ENCODE peak calls at places on chromosomes 12 and 14, in four cellular contexts. One of them, this sample, is unnamed.

GRCh38 chr14:50763386-50764007 is 67.5 kb downstream of the NIN start:
- ATAC-seq in activated naive CD8-positive, alpha-beta T cell treated with anti-CD3 and anti-CD28 coated beads, Interleukin-2, amount 10 ng/mL, durations not matched to agents 7 days and 5 days: no peak
- ATAC-seq in left cardiac atrium: no peak
- ATAC-seq in CD8-positive, alpha-beta T cell: no peak
- ATAC-seq in this sample: no peak

GRCh38 chr14:20956376-20956976 is 1.2 kb downstream of the RNASE2 start:
- ATAC-seq in CD8-positive, alpha-beta T cell: no peak
- ATAC-seq in left cardiac atrium: no peak
- ATAC-seq in activated naive CD8-positive, alpha-beta T cell treated with anti-CD3 and anti-CD28 coated beads, Interleukin-2, amount 10 ng/mL, durations not matched to agents 7 days and 5 days: no peak
- ATAC-seq in this sample: no peak

GRCh38 chr12:10716704-10717315 is 6.3 kb downstream of the YBX3 start:
- ATAC-seq in activated naive CD8-positive, alpha-beta T cell treated with anti-CD3 and anti-CD28 coated beads, Interleukin-2, amount 10 ng/mL, durations not matched to agents 7 days and 5 days: no peak
- ATAC-seq in left cardiac atrium: peak
- ATAC-seq in CD8-positive, alpha-beta T cell: no peak
- ATAC-seq in this sample: peak

GRCh38 chr14:99587463-99588278 is 16.3 kb downstream of the CCDC85C start:
- ATAC-seq in left cardiac atrium: no peak
- ATAC-seq in activated naive CD8-positive, alpha-beta T cell treated with anti-CD3 and anti-CD28 coated beads, Interleukin-2, amount 10 ng/mL, durations not matched to agents 7 days and 5 days: no peak
- ATAC-seq in CD8-positive, alpha-beta T cell: no peak
- ATAC-seq in this sample: no peak

GRCh38 chr12:78321696-78322095 is 491.0 kb downstream of the NAV3 start:
- ATAC-seq in activated naive CD8-positive, alpha-beta T cell treated with anti-CD3 and anti-CD28 coated beads, Interleukin-2, amount 10 ng/mL, durations not matched to agents 7 days and 5 days: no peak
- ATAC-seq in left cardiac atrium: no peak
- ATAC-seq in CD8-positive, alpha-beta T cell: no peak
- ATAC-seq in this sample: no peak

GRCh38 chr12:84858796-84859195 is 53.8 kb downstream of the SLC6A15 start:
- ATAC-seq in activated naive CD8-positive, alpha-beta T cell treated with anti-CD3 and anti-CD28 coated beads, Interleukin-2, amount 10 ng/mL, durations not matched to agents 7 days and 5 days: no peak
- ATAC-seq in left cardiac atrium: no peak
- ATAC-seq in CD8-positive, alpha-beta T cell: no peak
- ATAC-seq in this sample: no peak

GRCh38 chr12:117514016-117514415 is 152.6 kb upstream of the NOS1 start:
- ATAC-seq in activated naive CD8-positive, alpha-beta T cell treated with anti-CD3 and anti-CD28 coated beads, Interleukin-2, amount 10 ng/mL, durations not matched to agents 7 days and 5 days: no peak
- ATAC-seq in CD8-positive, alpha-beta T cell: no peak
- ATAC-seq in left cardiac atrium: peak
- ATAC-seq in this sample: no peak

GRCh38 chr12:111256629-111257434 is 112.1 kb downstream of the PHETA1 start:
- ATAC-seq in CD8-positive, alpha-beta T cell: no peak
- ATAC-seq in activated naive CD8-positive, alpha-beta T cell treated with anti-CD3 and anti-CD28 coated beads, Interleukin-2, amount 10 ng/mL, durations not matched to agents 7 days and 5 days: no peak
- ATAC-seq in left cardiac atrium: no peak
- ATAC-seq in this sample: no peak

GRCh38 chr12:120259418-120260202 is 5.9 kb downstream of the PXN start:
- ATAC-seq in left cardiac atrium: no peak
- ATAC-seq in activated naive CD8-positive, alpha-beta T cell treated with anti-CD3 and anti-CD28 coated beads, Interleukin-2, amount 10 ng/mL, durations not matched to agents 7 days and 5 days: no peak
- ATAC-seq in CD8-positive, alpha-beta T cell: no peak
- ATAC-seq in this sample: peak

GRCh38 chr12:109670647-109671046 is 43.0 kb upstream of the FAM222A start:
- ATAC-seq in activated naive CD8-positive, alpha-beta T cell treated with anti-CD3 and anti-CD28 coated beads, Interleukin-2, amount 10 ng/mL, durations not matched to agents 7 days and 5 days: no peak
- ATAC-seq in CD8-positive, alpha-beta T cell: no peak
- ATAC-seq in left cardiac atrium: no peak
- ATAC-seq in this sample: no peak

GRCh38 chr14:63438065-63438757 is 105.0 kb downstream of the PPP2R5E start:
- ATAC-seq in CD8-positive, alpha-beta T cell: peak
- ATAC-seq in left cardiac atrium: peak
- ATAC-seq in activated naive CD8-positive, alpha-beta T cell treated with anti-CD3 and anti-CD28 coated beads, Interleukin-2, amount 10 ng/mL, durations not matched to agents 7 days and 5 days: peak
- ATAC-seq in this sample: peak

GRCh38 chr12:124098101-124098757 is 125.2 kb downstream of the ZNF664 start:
- ATAC-seq in CD8-positive, alpha-beta T cell: no peak
- ATAC-seq in activated naive CD8-positive, alpha-beta T cell treated with anti-CD3 and anti-CD28 coated beads, Interleukin-2, amount 10 ng/mL, durations not matched to agents 7 days and 5 days: no peak
- ATAC-seq in left cardiac atrium: no peak
- ATAC-seq in this sample: no peak

GRCh38 chr12:101707131-101707782 is 9.8 kb downstream of the CHPT1 start:
- ATAC-seq in left cardiac atrium: peak
- ATAC-seq in activated naive CD8-positive, alpha-beta T cell treated with anti-CD3 and anti-CD28 coated beads, Interleukin-2, amount 10 ng/mL, durations not matched to agents 7 days and 5 days: no peak
- ATAC-seq in CD8-positive, alpha-beta T cell: no peak
- ATAC-seq in this sample: no peak

GRCh38 chr12:26369588-26369987 is 174.2 kb downstream of the SSPN start:
- ATAC-seq in left cardiac atrium: peak
- ATAC-seq in activated naive CD8-positive, alpha-beta T cell treated with anti-CD3 and anti-CD28 coated beads, Interleukin-2, amount 10 ng/mL, durations not matched to agents 7 days and 5 days: no peak
- ATAC-seq in CD8-positive, alpha-beta T cell: no peak
- ATAC-seq in this sample: peak

GRCh38 chr14:104019806-104020205 is 65.7 kb upstream of the ASPG start:
- ATAC-seq in left cardiac atrium: no peak
- ATAC-seq in activated naive CD8-positive, alpha-beta T cell treated with anti-CD3 and anti-CD28 coated beads, Interleukin-2, amount 10 ng/mL, durations not matched to agents 7 days and 5 days: no peak
- ATAC-seq in CD8-positive, alpha-beta T cell: no peak
- ATAC-seq in this sample: no peak

GRCh38 chr12:29741342-29742241 is 42.1 kb downstream of the TMTC1 start:
- ATAC-seq in left cardiac atrium: peak
- ATAC-seq in activated naive CD8-positive, alpha-beta T cell treated with anti-CD3 and anti-CD28 coated beads, Interleukin-2, amount 10 ng/mL, durations not matched to agents 7 days and 5 days: no peak
- ATAC-seq in CD8-positive, alpha-beta T cell: no peak
- ATAC-seq in this sample: peak

GRCh38 chr14:67435603-67436002 is 23.6 kb upstream of the PLEK2 start:
- ATAC-seq in left cardiac atrium: no peak
- ATAC-seq in activated naive CD8-positive, alpha-beta T cell treated with anti-CD3 and anti-CD28 coated beads, Interleukin-2, amount 10 ng/mL, durations not matched to agents 7 days and 5 days: no peak
- ATAC-seq in CD8-positive, alpha-beta T cell: no peak
- ATAC-seq in this sample: no peak

GRCh38 chr14:106622200-106622745 is 1095.9 kb downstream of the TMEM121 start:
- ATAC-seq in activated naive CD8-positive, alpha-beta T cell treated with anti-CD3 and anti-CD28 coated beads, Interleukin-2, amount 10 ng/mL, durations not matched to agents 7 days and 5 days: peak
- ATAC-seq in CD8-positive, alpha-beta T cell: peak
- ATAC-seq in left cardiac atrium: no peak
- ATAC-seq in this sample: no peak

GRCh38 chr14:55586411-55586810 is 6.4 kb downstream of the KTN1 start:
- ATAC-seq in activated naive CD8-positive, alpha-beta T cell treated with anti-CD3 and anti-CD28 coated beads, Interleukin-2, amount 10 ng/mL, durations not matched to agents 7 days and 5 days: no peak
- ATAC-seq in left cardiac atrium: no peak
- ATAC-seq in CD8-positive, alpha-beta T cell: no peak
- ATAC-seq in this sample: no peak

GRCh38 chr12:53489242-53489915 is 9.9 kb downstream of the MAP3K12 start:
- ATAC-seq in left cardiac atrium: no peak
- ATAC-seq in activated naive CD8-positive, alpha-beta T cell treated with anti-CD3 and anti-CD28 coated beads, Interleukin-2, amount 10 ng/mL, durations not matched to agents 7 days and 5 days: no peak
- ATAC-seq in CD8-positive, alpha-beta T cell: no peak
- ATAC-seq in this sample: no peak

GRCh38 chr12:124480469-124481256 is 86.7 kb downstream of the NCOR2 start:
- ATAC-seq in activated naive CD8-positive, alpha-beta T cell treated with anti-CD3 and anti-CD28 coated beads, Interleukin-2, amount 10 ng/mL, durations not matched to agents 7 days and 5 days: peak
- ATAC-seq in CD8-positive, alpha-beta T cell: peak
- ATAC-seq in left cardiac atrium: peak
- ATAC-seq in this sample: peak

GRCh38 chr12:108046633-108047032 is 82.5 kb upstream of the WSCD2 start:
- ATAC-seq in activated naive CD8-positive, alpha-beta T cell treated with anti-CD3 and anti-CD28 coated beads, Interleukin-2, amount 10 ng/mL, durations not matched to agents 7 days and 5 days: no peak
- ATAC-seq in left cardiac atrium: no peak
- ATAC-seq in CD8-positive, alpha-beta T cell: no peak
- ATAC-seq in this sample: no peak

GRCh38 chr12:630656-631632 is 32.3 kb downstream of the NINJ2 start:
- ATAC-seq in activated naive CD8-positive, alpha-beta T cell treated with anti-CD3 and anti-CD28 coated beads, Interleukin-2, amount 10 ng/mL, durations not matched to agents 7 days and 5 days: no peak
- ATAC-seq in CD8-positive, alpha-beta T cell: peak
- ATAC-seq in left cardiac atrium: peak
- ATAC-seq in this sample: peak

GRCh38 chr12:69252033-69252432 is 12.7 kb downstream of the CPSF6 start:
- ATAC-seq in CD8-positive, alpha-beta T cell: no peak
- ATAC-seq in left cardiac atrium: no peak
- ATAC-seq in activated naive CD8-positive, alpha-beta T cell treated with anti-CD3 and anti-CD28 coated beads, Interleukin-2, amount 10 ng/mL, durations not matched to agents 7 days and 5 days: no peak
- ATAC-seq in this sample: no peak

GRCh38 chr14:69812725-69813124 is 15.7 kb upstream of the SLC10A1 start:
- ATAC-seq in activated naive CD8-positive, alpha-beta T cell treated with anti-CD3 and anti-CD28 coated beads, Interleukin-2, amount 10 ng/mL, durations not matched to agents 7 days and 5 days: no peak
- ATAC-seq in left cardiac atrium: no peak
- ATAC-seq in CD8-positive, alpha-beta T cell: no peak
- ATAC-seq in this sample: no peak

GRCh38 chr14:96851694-96852381 is 54.7 kb downstream of the VRK1 start:
- ATAC-seq in activated naive CD8-positive, alpha-beta T cell treated with anti-CD3 and anti-CD28 coated beads, Interleukin-2, amount 10 ng/mL, durations not matched to agents 7 days and 5 days: no peak
- ATAC-seq in CD8-positive, alpha-beta T cell: no peak
- ATAC-seq in left cardiac atrium: no peak
- ATAC-seq in this sample: no peak

GRCh38 chr12:15208140-15208539 is 13.1 kb downstream of the RERG start:
- ATAC-seq in left cardiac atrium: peak
- ATAC-seq in activated naive CD8-positive, alpha-beta T cell treated with anti-CD3 and anti-CD28 coated beads, Interleukin-2, amount 10 ng/mL, durations not matched to agents 7 days and 5 days: no peak
- ATAC-seq in CD8-positive, alpha-beta T cell: no peak
- ATAC-seq in this sample: peak

GRCh38 chr14:22606380-22606779 is 8.3 kb downstream of the ABHD4 start:
- ATAC-seq in CD8-positive, alpha-beta T cell: no peak
- ATAC-seq in left cardiac atrium: no peak
- ATAC-seq in activated naive CD8-positive, alpha-beta T cell treated with anti-CD3 and anti-CD28 coated beads, Interleukin-2, amount 10 ng/mL, durations not matched to agents 7 days and 5 days: no peak
- ATAC-seq in this sample: no peak

GRCh38 chr14:89454971-89455370 is 37.9 kb upstream of the FOXN3 start:
- ATAC-seq in left cardiac atrium: no peak
- ATAC-seq in activated naive CD8-positive, alpha-beta T cell treated with anti-CD3 and anti-CD28 coated beads, Interleukin-2, amount 10 ng/mL, durations not matched to agents 7 days and 5 days: no peak
- ATAC-seq in CD8-positive, alpha-beta T cell: no peak
- ATAC-seq in this sample: no peak

GRCh38 chr12:103745962-103746361 is 95.1 kb downstream of the NT5DC3 start:
- ATAC-seq in left cardiac atrium: peak
- ATAC-seq in CD8-positive, alpha-beta T cell: no peak
- ATAC-seq in activated naive CD8-positive, alpha-beta T cell treated with anti-CD3 and anti-CD28 coated beads, Interleukin-2, amount 10 ng/mL, durations not matched to agents 7 days and 5 days: no peak
- ATAC-seq in this sample: no peak

GRCh38 chr12:24754690-24755638 is 193.9 kb downstream of the BCAT1 start:
- ATAC-seq in activated naive CD8-positive, alpha-beta T cell treated with anti-CD3 and anti-CD28 coated beads, Interleukin-2, amount 10 ng/mL, durations not matched to agents 7 days and 5 days: no peak
- ATAC-seq in CD8-positive, alpha-beta T cell: no peak
- ATAC-seq in left cardiac atrium: no peak
- ATAC-seq in this sample: no peak

GRCh38 chr12:70314145-70314544 is 51.9 kb upstream of the KCNMB4 start:
- ATAC-seq in activated naive CD8-positive, alpha-beta T cell treated with anti-CD3 and anti-CD28 coated beads, Interleukin-2, amount 10 ng/mL, durations not matched to agents 7 days and 5 days: no peak
- ATAC-seq in CD8-positive, alpha-beta T cell: no peak
- ATAC-seq in left cardiac atrium: no peak
- ATAC-seq in this sample: no peak

GRCh38 chr14:92435154-92435553 is 78.4 kb upstream of the RIN3 start:
- ATAC-seq in CD8-positive, alpha-beta T cell: no peak
- ATAC-seq in activated naive CD8-positive, alpha-beta T cell treated with anti-CD3 and anti-CD28 coated beads, Interleukin-2, amount 10 ng/mL, durations not matched to agents 7 days and 5 days: no peak
- ATAC-seq in left cardiac atrium: no peak
- ATAC-seq in this sample: no peak

GRCh38 chr14:94173471-94173884 is 644 bp upstream of the PPP4R4 start:
- ATAC-seq in CD8-positive, alpha-beta T cell: no peak
- ATAC-seq in activated naive CD8-positive, alpha-beta T cell treated with anti-CD3 and anti-CD28 coated beads, Interleukin-2, amount 10 ng/mL, durations not matched to agents 7 days and 5 days: no peak
- ATAC-seq in left cardiac atrium: peak
- ATAC-seq in this sample: no peak

GRCh38 chr14:61668267-61668666 is 27.0 kb upstream of the HIF1A start:
- ATAC-seq in left cardiac atrium: peak
- ATAC-seq in activated naive CD8-positive, alpha-beta T cell treated with anti-CD3 and anti-CD28 coated beads, Interleukin-2, amount 10 ng/mL, durations not matched to agents 7 days and 5 days: no peak
- ATAC-seq in CD8-positive, alpha-beta T cell: no peak
- ATAC-seq in this sample: no peak

GRCh38 chr12:78672033-78672432 is 192.5 kb upstream of the SYT1 start:
- ATAC-seq in CD8-positive, alpha-beta T cell: no peak
- ATAC-seq in left cardiac atrium: no peak
- ATAC-seq in activated naive CD8-positive, alpha-beta T cell treated with anti-CD3 and anti-CD28 coated beads, Interleukin-2, amount 10 ng/mL, durations not matched to agents 7 days and 5 days: no peak
- ATAC-seq in this sample: no peak

GRCh38 chr12:67988600-67988999 is 647 bp upstream of the IFNG-AS1 start:
- ATAC-seq in activated naive CD8-positive, alpha-beta T cell treated with anti-CD3 and anti-CD28 coated beads, Interleukin-2, amount 10 ng/mL, durations not matched to agents 7 days and 5 days: no peak
- ATAC-seq in left cardiac atrium: no peak
- ATAC-seq in CD8-positive, alpha-beta T cell: no peak
- ATAC-seq in this sample: no peak

GRCh38 chr12:1841606-1842182 is 21.3 kb downstream of the LRTM2 start:
- ATAC-seq in left cardiac atrium: no peak
- ATAC-seq in CD8-positive, alpha-beta T cell: no peak
- ATAC-seq in activated naive CD8-positive, alpha-beta T cell treated with anti-CD3 and anti-CD28 coated beads, Interleukin-2, amount 10 ng/mL, durations not matched to agents 7 days and 5 days: no peak
- ATAC-seq in this sample: no peak

This sample was measured in gastroesophageal sphincter.